ENCODE peak calls at places on chromosome 2, in five cellular contexts. Q is K562, B is GM12878, U is HepG2, D is H1. W is an unnamed sample.

GRCh38 chr2:210528716-210529115 is 27.7 kb upstream of the CPS1 start:
- DNase-seq in Q (no peak), B (no peak), U (no peak), D (no peak), W (no peak)

GRCh38 chr2:226031078-226031937 is 631.8 kb downstream of the NYAP2 start:
- DNase-seq in Q (no peak), B (no peak), U (peak), D (peak), W (peak)

GRCh38 chr2:45780541-45781463 is 129.3 kb downstream of the PRKCE start:
- DNase-seq in Q (no peak), B (no peak), U (no peak), D (no peak), W (no peak)

GRCh38 chr2:216283038-216283900 is 89.0 kb downstream of the MARCHF4 start:
- DNase-seq in Q (peak), B (no peak), U (peak), D (peak), W (peak)

GRCh38 chr2:23626701-23627181 is 241.8 kb downstream of the KLHL29 start:
- DNase-seq in Q (no peak), B (no peak), U (no peak), D (no peak), W (no peak)

GRCh38 chr2:236743623-236744280 is 174.1 kb downstream of the ACKR3 start:
- DNase-seq in Q (no peak), B (no peak), U (no peak), D (no peak), W (no peak)

GRCh38 chr2:222102746-222103349 is 195.9 kb downstream of the PAX3 start:
- DNase-seq in Q (no peak), B (no peak), U (no peak), D (no peak), W (no peak)

GRCh38 chr2:164593959-164594358 is 27.3 kb downstream of the GRB14 start:
- DNase-seq in Q (no peak), B (no peak), U (no peak), D (no peak), W (no peak)

GRCh38 chr2:228102949-228103348 is 78.5 kb downstream of the SPHKAP start:
- DNase-seq in Q (no peak), B (peak), U (no peak), D (no peak), W (no peak)

GRCh38 chr2:81260320-81260719 is 955.8 kb upstream of the LRRTM1 start:
- DNase-seq in Q (no peak), B (no peak), U (no peak), D (no peak), W (peak)

GRCh38 chr2:191878576-191879298 is 31.8 kb upstream of the CAVIN2 start:
- DNase-seq in Q (no peak), B (no peak), U (no peak), D (no peak), W (no peak)

GRCh38 chr2:194060269-194060668 is 1596.8 kb upstream of the SLC39A10 start:
- DNase-seq in Q (no peak), B (no peak), U (no peak), D (no peak), W (no peak)

GRCh38 chr2:85902496-85902895 is 13.7 kb upstream of the ST3GAL5 start:
- DNase-seq in Q (no peak), B (no peak), U (no peak), D (no peak), W (no peak)

GRCh38 chr2:113117594-113118262 is 9.7 kb upstream of the IL1RN start:
- DNase-seq in Q (peak), B (no peak), U (no peak), D (no peak), W (no peak)

GRCh38 chr2:142673836-142674235 is 203.6 kb upstream of the KYNU start:
- DNase-seq in Q (no peak), B (no peak), U (no peak), D (no peak), W (no peak)

GRCh38 chr2:40824269-40824668 is 372.4 kb upstream of the SLC8A1 start:
- DNase-seq in Q (no peak), B (no peak), U (no peak), D (no peak), W (no peak)

GRCh38 chr2:64203131-64204005 is 59.1 kb upstream of the PELI1 start:
- DNase-seq in Q (no peak), B (no peak), U (no peak), D (no peak), W (no peak)

GRCh38 chr2:88159955-88160415 is 10.2 kb upstream of the THNSL2 start:
- DNase-seq in Q (peak), B (peak), U (peak), D (no peak), W (peak)

DNA sequence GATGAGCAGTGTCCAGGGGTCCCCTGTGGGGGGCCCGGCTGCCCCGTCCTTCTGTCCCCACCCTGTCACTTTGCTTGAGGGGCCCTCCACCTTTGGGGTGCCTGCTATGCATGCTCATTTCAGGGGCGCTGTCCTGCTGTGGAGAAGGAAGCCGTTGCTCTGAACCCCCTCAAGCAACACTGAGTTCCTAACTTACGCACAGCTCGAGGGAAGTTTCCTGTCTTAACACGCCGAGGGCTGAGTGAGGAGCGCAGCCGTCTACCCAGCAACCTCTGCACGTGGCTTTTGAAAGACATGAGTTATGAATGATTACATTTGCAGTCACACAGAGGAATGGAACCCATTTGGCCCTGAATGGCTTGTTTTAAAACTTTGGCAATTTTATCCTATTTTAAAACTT is 14.0 kb downstream of the RAMP1 start:
- DNase-seq in Q (no peak), B (no peak), U (no peak), D (no peak), W (no peak)
- TF ChIP-seq POLR2AphosphoS5 in Q (no peak), B (no peak), U (no peak), D (no peak), W (no peak)

DNA sequence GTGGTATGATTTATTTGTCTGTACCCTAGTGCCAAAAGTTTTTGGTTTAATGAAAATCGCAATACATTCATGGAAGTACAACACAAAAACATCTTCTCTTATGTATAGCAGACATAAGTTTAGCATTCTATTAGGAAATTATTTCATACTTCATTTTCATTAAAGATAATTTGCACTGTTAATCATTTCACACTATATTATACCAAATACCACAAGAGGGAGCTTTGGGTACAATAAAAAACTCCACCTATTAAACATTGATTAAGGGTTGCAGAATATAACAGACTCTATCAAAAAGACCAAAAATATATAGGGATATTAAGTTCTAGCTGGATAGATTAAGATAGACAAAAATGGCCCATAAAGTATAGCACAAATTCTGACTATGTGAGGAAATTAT is 79.0 kb downstream of the SLC66A3 start:
- DNase-seq in Q (no peak), B (no peak), U (no peak), D (no peak), W (no peak)
- TF ChIP-seq CEBPB in Q (no peak), B (no peak), U (no peak), D (no peak), W (no peak)

GRCh38 chr2:75361486-75361885 is 162.2 kb upstream of the TACR1 start:
- DNase-seq in Q (no peak), B (no peak), U (no peak), D (no peak), W (no peak)
- TF ChIP-seq POLR2AphosphoS5 in Q (no peak), B (no peak), U (no peak), D (no peak), W (no peak)

GRCh38 chr2:199312931-199313330 is 144.8 kb downstream of the SATB2 start:
- DNase-seq in Q (no peak), B (no peak), U (no peak), D (no peak), W (no peak)

GRCh38 chr2:199308567-199308966 is 149.2 kb downstream of the SATB2 start:
- DNase-seq in Q (no peak), B (no peak), U (no peak), D (no peak), W (no peak)

GRCh38 chr2:199309411-199309810 is 148.3 kb downstream of the SATB2 start:
- DNase-seq in Q (no peak), B (no peak), U (no peak), D (no peak), W (no peak)

GRCh38 chr2:199309973-199310372 is 147.8 kb downstream of the SATB2 start:
- DNase-seq in Q (no peak), B (no peak), U (no peak), D (no peak), W (no peak)

DNA sequence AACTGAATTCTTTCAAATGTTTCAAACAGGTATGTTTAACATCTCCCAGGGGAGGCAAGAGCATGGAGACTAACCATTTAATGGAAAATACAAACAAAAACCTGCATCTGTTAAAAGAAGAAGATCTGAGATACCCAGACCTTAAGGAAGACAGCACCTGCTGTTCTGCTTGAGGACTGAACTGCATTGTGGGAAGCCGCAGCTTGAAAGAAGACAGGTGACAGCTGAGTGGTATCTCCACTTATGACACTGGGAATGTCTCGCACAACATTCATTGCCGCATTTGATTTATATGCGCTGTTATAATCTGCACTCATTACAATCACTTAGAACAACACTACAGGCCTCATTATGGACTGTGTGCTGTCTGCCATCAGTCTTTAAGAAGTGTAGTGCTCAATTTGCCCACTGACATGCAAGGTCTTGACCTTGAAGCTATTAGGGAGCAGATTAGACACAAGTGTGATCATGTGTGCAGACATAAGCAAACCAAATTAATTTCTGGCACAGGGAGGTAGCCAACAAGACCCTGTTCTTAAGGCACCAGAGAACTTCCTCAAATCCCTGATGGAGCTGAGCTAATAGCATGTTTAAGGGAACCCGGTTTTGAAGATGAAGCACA is 147.0 kb downstream of the SATB2 start:
- DNase-seq in Q (no peak), B (no peak), U (no peak), D (no peak), W (no peak)
- TF ChIP-seq CEBPB in Q (no peak), B (no peak), U (no peak), D (no peak), W (no peak)

GRCh38 chr2:100198461-100199230 is 56.3 kb upstream of the AFF3 start:
- DNase-seq in Q (no peak), B (no peak), U (no peak), D (no peak), W (no peak)

GRCh38 chr2:100199421-100199820 is 57.0 kb upstream of the AFF3 start:
- DNase-seq in Q (no peak), B (no peak), U (no peak), D (no peak), W (no peak)

GRCh38 chr2:100196786-100197494 is 54.5 kb upstream of the AFF3 start:
- DNase-seq in Q (no peak), B (no peak), U (no peak), D (no peak), W (no peak)

GRCh38 chr2:100195942-100196341 is 53.6 kb upstream of the AFF3 start:
- DNase-seq in Q (no peak), B (no peak), U (no peak), D (no peak), W (no peak)

DNA sequence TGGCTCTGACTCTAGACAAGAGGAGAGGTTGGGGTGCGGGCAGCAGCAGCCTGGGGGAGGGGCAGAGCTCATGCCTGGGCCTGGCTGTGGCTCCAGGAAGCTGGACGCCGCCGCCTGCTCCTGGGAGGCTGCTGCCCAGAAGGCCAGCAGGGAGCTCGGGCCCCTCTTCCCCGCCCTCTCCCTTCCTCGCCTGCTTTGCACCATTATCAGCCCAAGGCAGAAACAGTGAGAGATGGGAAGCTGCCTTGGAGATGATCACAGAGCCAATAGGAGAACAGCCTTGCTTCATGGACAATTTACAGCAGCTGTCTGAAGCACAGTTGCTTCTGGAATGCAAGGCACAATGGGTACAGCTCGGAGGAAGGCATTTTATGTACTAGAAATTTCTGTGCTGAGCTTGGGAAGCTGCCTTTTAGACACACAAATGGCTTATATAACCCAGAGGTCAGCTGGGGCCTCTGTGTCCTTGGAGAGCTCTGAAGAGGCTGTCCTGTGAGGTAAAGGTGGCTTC is 55.3 kb upstream of the AFF3 start:
- DNase-seq in Q (peak), B (no peak), U (no peak), D (no peak), W (no peak)
- TF ChIP-seq POLR2AphosphoS5 in Q (no peak), B (no peak), U (no peak), D (no peak), W (no peak)

GRCh38 chr2:186697536-186697935 is 3.7 kb downstream of the FAM171B start:
- DNase-seq in Q (no peak), B (no peak), U (no peak), D (no peak), W (no peak)

GRCh38 chr2:186696804-186697203 is 2.9 kb downstream of the FAM171B start:
- DNase-seq in Q (no peak), B (no peak), U (no peak), D (no peak), W (no peak)

GRCh38 chr2:186693446-186693842 is 416 bp upstream of the FAM171B start:
- DNase-seq in Q (no peak), B (no peak), U (no peak), D (no peak), W (no peak)

GRCh38 chr2:186696337-186696736 is 2.5 kb downstream of the FAM171B start:
- DNase-seq in Q (no peak), B (no peak), U (no peak), D (no peak), W (no peak)

GRCh38 chr2:186695081-186695756 is 1.4 kb downstream of the FAM171B start:
- DNase-seq in Q (no peak), B (no peak), U (no peak), D (no peak), W (no peak)
- TF ChIP-seq CEBPB in Q (no peak), B (no peak), U (no peak), D (no peak), W (no peak)

GRCh38 chr2:120552800-120553471 is 182.7 kb upstream of the GLI2 start:
- DNase-seq in Q (peak), B (no peak), U (peak), D (peak), W (peak)
- TF ChIP-seq POLR2AphosphoS5 in Q (no peak), B (no peak), U (peak), D (no peak), W (peak)